ENCODE peak calls at places on chromosomes 3 and 15, in six cellular contexts. C is lower leg skin; M is heart left ventricle; R is body of pancreas; G is CD8-positive, alpha-beta T cell; H is A549. S is an unnamed sample.

GRCh38 chr3:181797431-181797830 is 85.7 kb downstream of the SOX2 start:
- DNase-seq in C (no peak), M (no peak), R (no peak), G (no peak), H (no peak), S (no peak)

GRCh38 chr3:127612966-127613365 is 14.8 kb downstream of the MCM2 start:
- DNase-seq in C (no peak), M (no peak), R (no peak), G (no peak), H (no peak), S (no peak)

GRCh38 chr3:188860147-188860546 is 311.6 kb upstream of the TPRG1 start:
- DNase-seq in C (no peak), M (no peak), R (no peak), G (no peak), H (no peak), S (no peak)

GRCh38 chr3:52240059-52240885 is 1.3 kb upstream of the TWF2 start:
- DNase-seq in C (peak), M (peak), R (peak), G (no peak), H (peak), S (peak)

GRCh38 chr3:117052356-117052755 is 342.8 kb downstream of the TUSC7 start:
- DNase-seq in C (no peak), M (no peak), R (no peak), G (no peak), H (no peak), S (no peak)

GRCh38 chr15:69826818-69827174 is 270.9 kb downstream of the TLE3 start:
- DNase-seq in C (no peak), M (no peak), R (no peak), G (no peak), H (no peak), S (no peak)

GRCh38 chr3:129316121-129317013 is 37.7 kb downstream of the HMCES start:
- DNase-seq in C (peak), M (peak), R (peak), G (peak), H (peak), S (peak)

GRCh38 chr15:34360298-34360697 is 6.7 kb downstream of the LPCAT4 start:
- DNase-seq in C (no peak), M (no peak), R (no peak), G (no peak), H (peak), S (no peak)

GRCh38 chr15:48645558-48646330 is at the start of gene FBN1:
- DNase-seq in C (peak), M (peak), R (peak), G (no peak), H (peak), S (no peak)

GRCh38 chr15:50940506-50940905 is 32.0 kb downstream of the AP4E1 start:
- DNase-seq in C (no peak), M (no peak), R (no peak), G (no peak), H (peak), S (no peak)
- TF ChIP-seq CTCF in C (no peak), M (no peak), R (no peak), G (no peak), H (no peak), S (no peak)

DNA sequence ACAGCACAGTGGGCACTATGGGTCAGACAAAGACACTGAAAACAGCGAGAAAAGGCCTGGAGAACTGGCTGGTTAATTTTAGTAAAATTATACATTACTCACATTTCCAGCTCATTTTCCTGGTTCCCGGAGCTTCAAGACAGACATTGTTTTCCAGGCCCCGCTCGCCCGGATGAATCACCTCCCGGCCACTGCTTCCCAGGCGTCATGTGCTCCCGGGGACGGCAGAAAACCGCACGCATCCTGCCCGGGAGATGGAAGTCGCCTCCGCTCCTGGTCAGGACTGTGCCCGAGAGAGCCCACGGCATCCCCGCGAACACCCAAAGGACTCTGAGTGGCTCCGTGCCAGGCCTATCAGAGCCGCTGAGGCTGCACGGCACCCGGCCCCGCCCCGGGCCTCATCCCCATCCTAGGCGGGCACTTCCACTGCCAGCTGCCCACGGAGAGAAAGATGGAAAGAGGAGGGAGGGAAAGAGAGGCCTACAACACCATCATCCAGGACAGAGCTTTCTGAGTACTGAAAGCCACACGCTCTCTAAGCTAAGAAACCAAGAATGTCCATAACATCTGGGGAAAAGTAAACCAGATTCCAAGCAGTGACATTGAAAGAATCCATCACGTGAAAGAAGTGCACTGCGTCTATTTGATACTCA is 75.1 kb downstream of the VGLL4 start:
- DNase-seq in C (peak), M (peak), R (no peak), G (no peak), H (peak), S (no peak)
- H3K4me3 ChIP-seq in C (no peak), M (peak), R (no peak), G (no peak), H (peak), S (peak)

GRCh38 chr3:9293066-9293465 is 43.6 kb upstream of the SRGAP3 start:
- DNase-seq in C (no peak), M (no peak), R (no peak), G (no peak), H (no peak), S (no peak)
- TF ChIP-seq CTCF in C (no peak), M (no peak), R (no peak), G (no peak), H (no peak), S (no peak)

GRCh38 chr15:52337198-52337853 is 41.7 kb upstream of the MYO5C start:
- DNase-seq in C (no peak), M (no peak), R (no peak), G (no peak), H (peak), S (no peak)

GRCh38 chr15:52338891-52339290 is 43.3 kb upstream of the MYO5C start:
- DNase-seq in C (no peak), M (no peak), R (no peak), G (no peak), H (no peak), S (no peak)

GRCh38 chr15:52337961-52338535 is 42.4 kb upstream of the MYO5C start:
- DNase-seq in C (no peak), M (no peak), R (no peak), G (no peak), H (no peak), S (no peak)

GRCh38 chr15:52334491-52335160 is 39.0 kb upstream of the MYO5C start:
- DNase-seq in C (no peak), M (no peak), R (no peak), G (no peak), H (peak), S (no peak)

DNA sequence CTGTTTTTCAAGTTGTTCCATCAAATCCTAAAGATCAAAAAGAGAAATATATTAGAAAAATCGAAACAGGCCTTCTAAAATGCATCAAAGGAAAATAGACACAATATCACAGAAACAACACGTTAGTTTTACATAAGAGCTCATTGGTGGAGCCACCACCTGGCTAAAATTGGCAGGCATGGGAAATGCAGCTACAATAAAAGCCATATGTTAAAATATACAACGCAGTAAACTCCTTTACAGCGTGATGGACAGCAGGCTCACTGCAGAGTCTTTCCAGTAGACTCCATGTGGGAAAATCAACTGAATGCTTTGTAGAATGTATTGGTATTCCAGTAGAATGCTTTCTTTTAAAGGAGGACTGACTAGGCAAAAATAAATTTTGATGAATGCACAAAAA is 40.9 kb upstream of the MYO5C start:
- DNase-seq in C (no peak), M (no peak), R (peak), G (no peak), H (peak), S (no peak)
- H3K4me3 ChIP-seq in C (no peak), M (no peak), R (no peak), G (no peak), H (no peak), S (no peak)

GRCh38 chr15:96350321-96350720 is 19.8 kb downstream of the NR2F2 start:
- DNase-seq in C (no peak), M (no peak), R (no peak), G (no peak), H (no peak), S (no peak)

GRCh38 chr15:96352594-96353377 is 22.3 kb downstream of the NR2F2 start:
- DNase-seq in C (no peak), M (no peak), R (no peak), G (no peak), H (no peak), S (no peak)

GRCh38 chr15:96353378-96353930 is 23.0 kb downstream of the NR2F2 start:
- DNase-seq in C (no peak), M (no peak), R (no peak), G (no peak), H (no peak), S (no peak)

GRCh38 chr15:96350884-96351639 is 20.6 kb downstream of the NR2F2 start:
- DNase-seq in C (no peak), M (no peak), R (no peak), G (no peak), H (no peak), S (no peak)

GRCh38 chr15:96351801-96352593 is 21.5 kb downstream of the NR2F2 start:
- DNase-seq in C (no peak), M (no peak), R (no peak), G (no peak), H (no peak), S (no peak)
- TF ChIP-seq CTCF in C (no peak), M (no peak), R (no peak), G (no peak), H (no peak), S (no peak)

GRCh38 chr15:57377478-57377847 is 1.2 kb downstream of the CGNL1 start:
- DNase-seq in C (no peak), M (no peak), R (no peak), G (no peak), H (peak), S (no peak)
- H3K4me3 ChIP-seq in C (no peak), M (peak), R (peak), G (no peak), H (peak), S (no peak)

GRCh38 chr15:29692527-29692926 is 129.7 kb downstream of the TJP1 start:
- DNase-seq in C (no peak), M (no peak), R (no peak), G (no peak), H (peak), S (no peak)
- TF ChIP-seq CTCF in C (no peak), M (peak), R (no peak), G (no peak), H (peak), S (peak)

DNA sequence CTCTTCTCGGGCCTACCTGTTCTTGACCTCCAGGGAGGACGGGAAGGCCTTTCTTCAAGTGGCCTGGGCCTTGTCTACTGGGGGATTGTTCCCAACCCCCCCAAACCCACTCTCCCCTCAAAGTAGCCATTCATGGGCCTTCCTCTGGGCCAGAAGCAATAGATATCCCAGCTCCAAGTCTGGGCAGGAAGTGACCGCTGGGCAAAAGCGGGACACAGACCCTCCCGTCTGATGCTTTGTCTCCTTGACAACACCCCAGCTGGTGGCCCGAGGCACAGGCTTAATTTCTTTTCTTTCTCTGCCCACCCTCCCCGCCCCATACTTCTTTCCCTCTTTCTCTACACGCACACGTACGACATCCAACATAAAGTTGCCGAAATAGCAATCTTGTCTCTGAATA is 41.4 kb upstream of the FEZF2 start:
- DNase-seq in C (no peak), M (no peak), R (no peak), G (no peak), H (no peak), S (no peak)
- H3K4me3 ChIP-seq in C (no peak), M (no peak), R (no peak), G (no peak), H (no peak), S (no peak)